ENCODE peak calls at places on chromosomes 16 and 17, in four cellular contexts. One of them, this sample, is unnamed.

GRCh38 chr16:15604460-15605390 is 38.2 kb downstream of the MARF1 start:
- DNase-seq in A549: no peak
- DNase-seq in stomach: no peak
- DNase-seq in ovary: no peak
- DNase-seq in this sample: no peak

GRCh38 chr17:6178959-6179358 is 108.8 kb downstream of the WSCD1 start:
- DNase-seq in ovary: no peak
- DNase-seq in A549: no peak
- DNase-seq in stomach: no peak
- DNase-seq in this sample: no peak

GRCh38 chr16:30914849-30915248 is 8.5 kb upstream of the FBXL19 start:
- DNase-seq in ovary: no peak
- DNase-seq in A549: no peak
- DNase-seq in stomach: no peak
- DNase-seq in this sample: no peak

GRCh38 chr17:49513616-49514373 is 18.7 kb downstream of the NGFR start:
- DNase-seq in ovary: no peak
- DNase-seq in A549: no peak
- DNase-seq in stomach: no peak
- DNase-seq in this sample: peak

GRCh38 chr16:10736926-10737625 is 6.6 kb upstream of the NUBP1 start:
- DNase-seq in A549: peak
- DNase-seq in stomach: peak
- DNase-seq in ovary: peak
- DNase-seq in this sample: no peak

GRCh38 chr17:45318561-45319230 is 1.9 kb upstream of the MAP3K14 start:
- DNase-seq in ovary: no peak
- DNase-seq in stomach: peak
- DNase-seq in A549: no peak
- DNase-seq in this sample: no peak

GRCh38 chr16:28312327-28312726 is 20.0 kb downstream of the SBK1 start:
- DNase-seq in ovary: no peak
- DNase-seq in stomach: no peak
- DNase-seq in A549: no peak
- DNase-seq in this sample: no peak

GRCh38 chr16:29910819-29911675 is 10.8 kb downstream of the ASPHD1 start:
- DNase-seq in A549: no peak
- DNase-seq in ovary: no peak
- DNase-seq in stomach: no peak
- DNase-seq in this sample: no peak

GRCh38 chr17:34780438-34780837 is 180.8 kb downstream of the CCT6B start:
- DNase-seq in ovary: no peak
- DNase-seq in A549: no peak
- DNase-seq in stomach: no peak
- DNase-seq in this sample: no peak

GRCh38 chr16:49503242-49504022 is 129.8 kb downstream of the C16orf78 start:
- DNase-seq in A549: no peak
- DNase-seq in stomach: no peak
- DNase-seq in ovary: no peak
- DNase-seq in this sample: no peak

GRCh38 chr17:20987511-20987910 is 55.3 kb downstream of the USP22 start:
- DNase-seq in A549: no peak
- DNase-seq in stomach: no peak
- DNase-seq in ovary: no peak
- DNase-seq in this sample: no peak

GRCh38 chr17:8371786-8372185 is 4.7 kb downstream of the KRABD2 start:
- DNase-seq in A549: no peak
- DNase-seq in ovary: no peak
- DNase-seq in stomach: no peak
- DNase-seq in this sample: no peak

GRCh38 chr16:25126820-25127232 is 15.3 kb downstream of the LCMT1 start:
- DNase-seq in A549: peak
- DNase-seq in ovary: no peak
- DNase-seq in stomach: no peak
- DNase-seq in this sample: no peak

GRCh38 chr17:49180303-49180702 is 30.1 kb downstream of the GNGT2 start:
- DNase-seq in A549: peak
- DNase-seq in stomach: peak
- DNase-seq in ovary: peak
- DNase-seq in this sample: peak

GRCh38 chr17:63295288-63295687 is 150.8 kb downstream of the CYB561 start:
- DNase-seq in A549: no peak
- DNase-seq in ovary: no peak
- DNase-seq in stomach: no peak
- DNase-seq in this sample: no peak

GRCh38 chr16:12283596-12283995 is 307.1 kb downstream of the SNX29 start:
- DNase-seq in A549: no peak
- DNase-seq in stomach: no peak
- DNase-seq in ovary: no peak
- DNase-seq in this sample: no peak

GRCh38 chr16:64308721-64309120 is 813.1 kb downstream of the CDH11 start:
- DNase-seq in A549: no peak
- DNase-seq in ovary: no peak
- DNase-seq in stomach: no peak
- DNase-seq in this sample: no peak

GRCh38 chr17:43945074-43945824 is 3.0 kb upstream of the PPY start:
- DNase-seq in stomach: no peak
- DNase-seq in ovary: no peak
- DNase-seq in A549: no peak
- DNase-seq in this sample: no peak

GRCh38 chr16:138049-138417 is 440 bp downstream of the NPRL3 start:
- DNase-seq in ovary: peak
- DNase-seq in A549: no peak
- DNase-seq in stomach: no peak
- DNase-seq in this sample: no peak

GRCh38 chr17:6494239-6494941 is 50.1 kb downstream of the PIMREG start:
- DNase-seq in A549: no peak
- DNase-seq in stomach: no peak
- DNase-seq in ovary: no peak
- DNase-seq in this sample: no peak

GRCh38 chr16:75238132-75238852 is 13.1 kb downstream of the BCAR1 start:
- DNase-seq in stomach: peak
- DNase-seq in ovary: peak
- DNase-seq in A549: no peak
- DNase-seq in this sample: peak

GRCh38 chr16:19400709-19401108 is 17.0 kb upstream of the TMC5 start:
- DNase-seq in A549: no peak
- DNase-seq in ovary: no peak
- DNase-seq in stomach: no peak
- DNase-seq in this sample: no peak

GRCh38 chr17:80986816-80987480 is 4.7 kb upstream of the CHMP6 start:
- DNase-seq in A549: no peak
- DNase-seq in stomach: no peak
- DNase-seq in ovary: no peak
- DNase-seq in this sample: no peak

GRCh38 chr16:67150058-67150832 is 553 bp downstream of the B3GNT9 start:
- DNase-seq in stomach: no peak
- DNase-seq in ovary: peak
- DNase-seq in A549: peak
- DNase-seq in this sample: no peak

GRCh38 chr16:85089485-85089884 is 22.8 kb downstream of the CIBAR2 start:
- DNase-seq in ovary: no peak
- DNase-seq in A549: no peak
- DNase-seq in stomach: no peak
- DNase-seq in this sample: no peak

GRCh38 chr17:42421479-42422332 is 1.4 kb downstream of the CAVIN1 start:
- DNase-seq in ovary: peak
- DNase-seq in stomach: peak
- DNase-seq in A549: no peak
- DNase-seq in this sample: no peak

GRCh38 chr17:222172-222571 is 40.7 kb upstream of the DOC2B start:
- DNase-seq in A549: no peak
- DNase-seq in ovary: peak
- DNase-seq in stomach: no peak
- DNase-seq in this sample: no peak

GRCh38 chr17:218711-219110 is 37.3 kb upstream of the DOC2B start:
- DNase-seq in A549: no peak
- DNase-seq in ovary: peak
- DNase-seq in stomach: no peak
- DNase-seq in this sample: no peak

GRCh38 chr17:223723-224471 is 42.4 kb upstream of the DOC2B start:
- DNase-seq in stomach: no peak
- DNase-seq in A549: no peak
- DNase-seq in ovary: peak
- DNase-seq in this sample: no peak

GRCh38 chr17:216625-217024 is 35.2 kb upstream of the DOC2B start:
- DNase-seq in stomach: no peak
- DNase-seq in ovary: no peak
- DNase-seq in A549: no peak
- DNase-seq in this sample: no peak

DNA sequence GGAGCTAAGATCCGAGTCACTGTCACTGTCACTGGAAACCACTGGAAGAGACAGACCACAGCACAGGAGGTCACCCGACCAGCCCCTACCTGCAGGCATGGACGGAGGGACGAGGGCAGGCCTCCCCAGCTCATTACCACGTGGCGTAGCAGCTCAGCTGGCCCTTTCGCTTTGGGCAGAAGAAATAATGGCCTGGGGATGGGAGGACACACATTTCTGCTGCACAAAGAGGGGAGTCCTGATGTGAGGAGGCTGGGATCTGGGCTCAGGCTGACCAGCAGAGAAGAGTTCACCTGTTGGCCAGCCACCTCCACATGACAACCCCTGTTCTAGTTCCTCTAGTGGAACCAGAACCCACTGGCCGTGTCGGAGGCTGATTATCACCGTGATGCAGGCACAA is 38.2 kb upstream of the DOC2B start:
- DNase-seq in stomach: no peak
- DNase-seq in A549: no peak
- DNase-seq in ovary: peak
- DNase-seq in this sample: no peak
- TF ChIP-seq EP300 in stomach: no peak
- TF ChIP-seq EP300 in A549: no peak
- TF ChIP-seq EP300 in ovary: no peak
- TF ChIP-seq EP300 in this sample: no peak

GRCh38 chr17:36661688-36662087 is 60.3 kb downstream of the MRM1 start:
- DNase-seq in A549: no peak
- DNase-seq in ovary: no peak
- DNase-seq in stomach: no peak
- DNase-seq in this sample: no peak

GRCh38 chr17:36653374-36653773 is 52.0 kb downstream of the MRM1 start:
- DNase-seq in stomach: no peak
- DNase-seq in A549: no peak
- DNase-seq in ovary: no peak
- DNase-seq in this sample: no peak

GRCh38 chr17:36661047-36661666 is 59.8 kb downstream of the MRM1 start:
- DNase-seq in stomach: no peak
- DNase-seq in ovary: no peak
- DNase-seq in A549: no peak
- DNase-seq in this sample: no peak

GRCh38 chr17:36657390-36657762 is 56.0 kb downstream of the MRM1 start:
- DNase-seq in stomach: no peak
- DNase-seq in A549: no peak
- DNase-seq in ovary: no peak
- DNase-seq in this sample: no peak

DNA sequence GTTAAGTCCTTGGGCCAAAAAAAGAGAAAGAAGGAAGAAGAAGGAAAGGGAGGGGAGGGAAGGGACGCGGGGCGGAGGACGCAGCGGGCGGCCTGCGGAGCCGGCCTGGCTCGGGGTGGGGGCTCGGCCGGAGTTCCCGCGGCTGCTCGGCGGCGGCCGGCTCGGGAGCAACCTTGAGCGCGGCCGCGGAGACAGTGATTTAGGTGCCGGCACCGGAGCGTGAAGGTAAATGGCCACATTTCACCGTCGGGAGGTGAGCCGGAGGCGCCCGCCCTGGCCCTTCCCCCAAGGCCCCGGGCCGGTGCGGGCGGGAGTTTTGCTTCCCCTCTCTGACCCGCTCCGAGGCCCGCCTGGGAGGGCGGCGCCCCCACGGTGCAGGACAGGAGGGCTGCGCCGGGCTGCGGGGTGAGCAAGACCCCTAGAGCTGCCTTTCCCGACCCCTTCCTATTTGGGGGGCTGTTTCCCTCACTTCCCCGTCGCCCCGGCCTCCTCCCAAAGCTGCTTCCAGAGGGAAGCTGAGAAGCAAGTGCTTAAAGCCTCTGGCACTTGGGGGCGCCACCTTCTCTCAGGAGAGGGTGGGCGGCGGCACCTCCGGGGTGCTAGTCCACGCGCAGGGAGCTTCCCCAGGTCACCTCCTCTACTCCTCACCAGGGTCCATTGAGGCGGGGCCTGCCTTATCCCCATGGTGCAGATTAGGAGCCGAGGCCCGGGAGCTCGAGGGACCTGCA is 56.5 kb downstream of the MRM1 start:
- DNase-seq in A549: peak
- DNase-seq in ovary: no peak
- DNase-seq in stomach: peak
- DNase-seq in this sample: no peak
- H3K4me3 ChIP-seq in A549: no peak
- H3K4me3 ChIP-seq in ovary: peak
- H3K4me3 ChIP-seq in stomach: peak
- H3K4me3 ChIP-seq in this sample: peak

DNA sequence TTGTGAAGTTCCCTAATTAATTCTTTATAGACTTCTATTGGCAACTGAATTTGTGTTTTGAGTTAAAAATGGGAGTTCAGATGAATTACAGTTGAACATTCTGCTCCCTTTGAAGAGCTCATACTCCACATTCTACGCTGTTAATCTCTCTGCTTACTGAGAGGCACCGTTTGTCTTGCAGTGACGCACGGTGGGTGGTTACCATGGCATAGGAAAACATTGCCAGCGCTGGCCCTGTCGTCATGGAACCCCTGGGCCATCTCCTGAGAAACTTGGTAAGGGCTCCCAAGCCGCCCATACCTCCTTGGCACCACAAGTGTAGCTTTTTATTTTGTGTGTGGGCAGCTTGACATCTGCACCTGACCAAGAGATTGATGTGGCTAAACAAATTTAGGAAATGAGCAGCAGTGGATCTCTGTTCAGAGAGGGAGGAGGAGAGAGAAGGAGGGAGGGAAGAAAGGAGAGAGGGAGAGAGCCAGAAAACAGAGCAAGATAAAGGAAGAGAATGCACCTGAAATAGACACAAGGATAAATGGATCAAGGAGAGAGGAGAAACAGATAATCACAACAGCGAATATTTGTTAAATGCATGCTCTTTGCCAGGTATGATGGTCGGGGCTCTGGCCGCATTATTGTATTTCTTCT is 398.5 kb downstream of the HAPSTR1 start:
- DNase-seq in stomach: no peak
- DNase-seq in ovary: peak
- DNase-seq in A549: peak
- DNase-seq in this sample: no peak
- TF ChIP-seq EP300 in stomach: peak
- TF ChIP-seq EP300 in ovary: no peak
- TF ChIP-seq EP300 in A549: no peak
- TF ChIP-seq EP300 in this sample: no peak

GRCh38 chr17:10025224-10025623 is 120.2 kb upstream of the RCVRN start:
- DNase-seq in stomach: no peak
- DNase-seq in ovary: no peak
- DNase-seq in A549: no peak
- DNase-seq in this sample: no peak
- H3K4me3 ChIP-seq in stomach: no peak
- H3K4me3 ChIP-seq in ovary: no peak
- H3K4me3 ChIP-seq in A549: no peak
- H3K4me3 ChIP-seq in this sample: no peak

GRCh38 chr17:61363601-61364462 is 35.8 kb upstream of the TBX2 start:
- DNase-seq in ovary: no peak
- DNase-seq in A549: no peak
- DNase-seq in stomach: no peak
- DNase-seq in this sample: no peak
- TF ChIP-seq EP300 in ovary: no peak
- TF ChIP-seq EP300 in A549: no peak
- TF ChIP-seq EP300 in stomach: no peak
- TF ChIP-seq EP300 in this sample: no peak